ENCODE peak calls at places on chromosomes 6 and 20, in six cellular contexts. S is HepG2, X is K562, K is HCT116, E is upper lobe of left lung, R is GM12878. D is an unnamed sample.
A peak's percentile ranks its signal among the peaks of the same experiment; 100 is the strongest.

GRCh38 chr6:7171733-7172132 is 64.0 kb downstream of the RREB1 start:
- ATAC-seq in X (peak; percentile 2), E (no peak), R (no peak), K (no peak), S (no peak), D (no peak)

GRCh38 chr6:144379356-144379755 is 94.2 kb downstream of the UTRN start:
- ATAC-seq in S (no peak), X (no peak), K (no peak), E (no peak), R (peak; percentile 36), D (no peak)

GRCh38 chr20:21099653-21100589 is 6.2 kb downstream of the LINC00237 start:
- ATAC-seq in E (no peak), R (peak; percentile 74), X (peak; percentile 83), S (no peak), K (no peak), D (no peak)

GRCh38 chr6:255418-256090 is 36.7 kb upstream of the DUSP22 start:
- ATAC-seq in K (no peak), X (no peak), E (no peak), R (no peak), S (no peak), D (no peak)

GRCh38 chr20:52259295-52259694 is 67.7 kb upstream of the ZFP64 start:
- ATAC-seq in X (no peak), E (no peak), K (no peak), R (no peak), S (no peak), D (no peak)

GRCh38 chr6:159217595-159218275 is 48.5 kb downstream of the FNDC1 start:
- ATAC-seq in X (peak; percentile 96), E (peak; percentile 31), K (peak; percentile 98), S (peak; percentile 95), R (peak; percentile 91), D (no peak)

GRCh38 chr6:26205625-26206574 is 118.7 kb downstream of the HFE start:
- ATAC-seq in K (peak; percentile 45), S (peak; percentile 46), R (peak; percentile 22), X (peak; percentile 5), E (no peak), D (peak; percentile 16)

GRCh38 chr20:35122787-35123405 is 24.2 kb downstream of the EDEM2 start:
- ATAC-seq in R (no peak), X (no peak), E (no peak), K (no peak), S (no peak), D (no peak)

GRCh38 chr20:19387251-19387650 is 174.8 kb downstream of the SLC24A3 start:
- ATAC-seq in K (no peak), E (no peak), S (no peak), X (no peak), R (no peak), D (no peak)

GRCh38 chr6:116847234-116847633 is 18.4 kb upstream of the GPRC6A start:
- ATAC-seq in E (no peak), K (peak; percentile 80), S (peak; percentile 87), X (peak; percentile 90), R (peak; percentile 75), D (peak; percentile 31)

GRCh38 chr6:153090241-153090930 is 40.7 kb downstream of the RGS17 start:
- ATAC-seq in E (no peak), K (peak; percentile 54), X (no peak), R (no peak), S (no peak), D (no peak)

DNA sequence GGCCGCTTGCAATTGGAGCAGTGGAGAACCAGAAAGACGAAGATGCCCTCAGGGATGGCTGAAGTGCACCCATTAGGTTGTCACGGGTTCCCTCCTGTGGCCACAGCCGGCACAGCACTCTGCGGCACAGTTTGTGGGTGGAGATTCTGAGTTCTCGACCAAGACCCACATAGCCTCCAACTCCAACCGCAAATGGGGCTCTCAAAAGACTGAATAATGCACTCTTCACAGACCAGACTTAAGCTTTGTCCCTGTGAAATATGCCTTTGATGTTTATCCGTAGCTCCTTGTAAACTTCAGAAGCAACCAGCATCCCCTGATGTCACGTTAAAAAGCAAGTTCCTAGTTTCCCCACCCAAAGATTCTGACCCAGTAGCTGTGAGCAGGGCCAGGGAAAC is 934 bp upstream of the CST9 start:
- ATAC-seq in S (peak; percentile 90), R (peak; percentile 99), X (peak; percentile 96), E (peak; percentile 78), K (peak; percentile 99), D (peak; percentile 87)
- TF ChIP-seq POLR2AphosphoS5 in S (no peak), R (no peak), X (no peak), E (no peak), K (no peak), D (peak; percentile 22)

GRCh38 chr20:42494290-42494689 is 695.4 kb downstream of the PTPRT start:
- ATAC-seq in S (no peak), E (no peak), R (no peak), K (no peak), X (no peak), D (no peak)
- H3K27ac ChIP-seq in S (no peak overlapping the region), E (no peak overlapping the region), R (no peak overlapping the region), K (no peak overlapping the region), X (no peak overlapping the region), D (no peak overlapping the region)

GRCh38 chr6:34526241-34526972 is 29.7 kb downstream of the SPDEF start:
- ATAC-seq in E (no peak), S (peak; percentile 4), R (no peak), X (peak; percentile 12), K (no peak), D (peak; percentile 24)

GRCh38 chr6:34527751-34528670 is 28.1 kb downstream of the SPDEF start:
- ATAC-seq in S (no peak), X (no peak), E (no peak), K (no peak), R (no peak), D (no peak)

GRCh38 chr6:34528996-34529664 is 27.0 kb downstream of the SPDEF start:
- ATAC-seq in S (no peak), R (no peak), E (no peak), K (no peak), X (no peak), D (no peak)

GRCh38 chr6:34525431-34526175 is 30.5 kb downstream of the SPDEF start:
- ATAC-seq in X (no peak), R (no peak), K (no peak), E (no peak), S (peak; percentile 3), D (no peak)

DNA sequence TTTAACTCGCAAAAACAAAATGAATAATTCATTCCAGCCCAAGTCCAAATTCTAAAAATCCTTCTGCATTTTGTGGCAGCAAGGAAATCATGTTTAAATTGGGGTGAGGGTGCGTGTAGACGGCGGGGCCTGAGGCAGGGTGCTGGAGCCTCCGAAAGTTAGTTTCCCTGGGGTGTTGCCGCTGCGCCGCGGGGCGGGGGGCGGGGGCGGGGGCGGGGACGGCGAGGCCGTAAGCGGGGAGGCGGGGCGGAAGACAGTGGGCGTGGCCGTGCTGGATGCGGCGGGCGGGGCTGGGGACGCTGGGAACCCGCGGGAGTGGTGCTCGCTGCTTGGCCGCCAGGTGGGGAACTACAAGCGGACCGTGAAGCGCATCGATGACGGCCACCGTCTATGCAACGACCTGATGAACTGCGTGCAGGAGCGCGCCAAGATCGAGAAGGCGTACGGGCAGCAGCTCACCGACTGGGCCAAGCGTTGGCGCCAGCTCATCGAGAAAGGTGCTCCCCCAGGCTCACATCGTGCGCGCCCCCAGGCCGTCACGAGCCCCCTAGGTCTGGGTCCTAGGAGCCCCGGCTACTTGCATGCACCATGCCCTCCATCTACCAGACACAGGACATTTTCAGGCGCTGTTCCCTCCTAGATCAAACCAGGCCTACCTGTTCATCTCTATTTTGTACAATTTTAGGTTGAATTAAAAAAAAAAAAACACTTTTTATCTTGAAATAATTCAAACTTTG is 29.0 kb downstream of the SPDEF start:
- ATAC-seq in K (peak; percentile 95), X (peak; percentile 94), E (peak; percentile 92), R (peak; percentile 99), S (peak; percentile 90), D (peak; percentile 93)
- TF ChIP-seq POLR2A in K (no peak), X (peak; percentile 53), E (no peak), R (peak; percentile 38), S (no peak), D (no peak)

GRCh38 chr20:62624719-62625455 is 17.4 kb upstream of the SLCO4A1 start:
- ATAC-seq in R (no peak), E (no peak), K (no peak), X (no peak), S (no peak), D (no peak)
- TF ChIP-seq POLR2AphosphoS5 in R (no peak), E (peak; percentile 13), K (no peak), X (no peak), S (no peak), D (no peak)

DNA sequence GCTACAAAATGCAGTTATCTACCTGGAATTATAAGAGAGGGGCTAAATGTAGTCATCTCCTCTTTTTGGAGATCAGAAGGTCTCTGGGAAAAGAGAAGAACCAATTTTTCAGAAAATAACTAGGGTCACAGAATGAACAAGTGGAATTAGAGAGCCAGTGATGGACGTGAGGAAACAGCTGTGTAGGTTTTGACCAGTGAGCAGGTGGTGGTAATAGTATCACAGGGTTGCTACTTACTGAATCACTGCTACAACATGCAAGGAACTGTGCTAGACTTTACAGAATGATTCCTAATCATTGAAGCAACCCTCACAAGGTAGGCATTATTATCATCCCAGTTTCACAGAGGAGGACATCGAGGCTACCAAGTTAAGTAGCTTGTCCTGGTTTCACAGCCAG is 1.7 kb downstream of the ATP6V1G2 start:
- ATAC-seq in K (no peak), R (no peak), S (no peak), X (no peak), E (no peak), D (no peak)
- H3K27ac ChIP-seq in K (no peak overlapping the region), R (no peak overlapping the region), S (no peak overlapping the region), X (no peak overlapping the region), E (no peak overlapping the region), D (no peak overlapping the region)

GRCh38 chr20:59032713-59033059 is 551 bp upstream of the ATP5F1E start:
- ATAC-seq in R (no peak), X (no peak), K (peak; percentile 52), E (no peak), S (peak; percentile 66), D (peak; percentile 3)

GRCh38 chr20:59030911-59031310 is 1.2 kb downstream of the ATP5F1E start:
- ATAC-seq in S (no peak), K (no peak), E (no peak), R (no peak), X (no peak), D (no peak)

GRCh38 chr20:59033093-59033492 is 958 bp upstream of the ATP5F1E start:
- ATAC-seq in S (no peak), K (no peak), X (no peak), R (no peak), E (no peak), D (no peak)

GRCh38 chr20:59031326-59032022 is 661 bp downstream of the ATP5F1E start:
- ATAC-seq in S (peak; percentile 25), E (no peak), K (no peak), X (peak; percentile 12), R (peak; percentile 29), D (no peak)

DNA sequence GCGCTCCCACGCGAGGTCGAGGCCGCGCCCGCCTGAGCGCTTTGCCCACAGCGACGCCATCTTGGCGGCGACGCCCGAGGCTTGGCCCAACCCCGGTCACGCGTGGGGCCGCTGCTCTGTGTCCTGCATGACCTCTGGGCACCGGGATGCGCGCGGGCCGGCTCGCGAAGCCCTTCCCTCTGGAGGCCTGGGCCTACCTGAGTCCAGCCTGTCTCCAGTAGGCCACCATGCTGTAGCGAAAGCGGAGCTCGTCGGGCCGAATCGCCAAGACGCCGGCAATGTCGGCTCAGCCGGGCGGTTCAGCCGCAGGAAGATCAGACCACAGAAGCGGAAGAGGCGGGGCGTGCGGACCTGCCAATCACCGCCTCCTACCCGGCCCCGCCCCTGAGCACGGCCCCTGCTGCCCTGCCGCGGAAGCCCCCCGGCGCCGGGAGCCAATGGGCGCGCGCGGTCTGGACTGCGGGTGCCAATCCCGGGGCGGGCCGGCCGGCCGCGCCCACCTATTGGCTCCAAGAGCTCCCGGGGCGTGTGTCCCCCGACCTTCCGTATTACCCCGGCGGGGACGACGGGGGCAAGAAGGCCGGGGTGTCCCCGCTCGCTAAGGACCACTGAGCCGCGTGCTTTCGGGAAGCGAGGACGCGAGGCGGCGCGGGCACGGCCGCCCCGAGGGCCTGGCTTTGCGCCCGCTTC is at the start of gene ATP5F1E:
- ATAC-seq in R (peak; percentile 97), X (peak; percentile 97), S (peak; percentile 99), K (peak; percentile 97), E (peak; percentile 100), D (peak; percentile 100)
- TF ChIP-seq POLR2A in R (peak; percentile 98), X (peak; percentile 96), S (peak; percentile 95), K (peak; percentile 67), E (peak; percentile 97), D (peak; percentile 98)